ENCODE peak calls at places on chromosomes 7 and 10, in seven cellular contexts. K, R, F, J, T, B and S are unnamed samples.

GRCh38 chr7:114151777-114152176 is 233.0 kb upstream of the PPP1R3A start:
- DNase-seq in K (no peak), R (no peak), F (no peak), J (no peak), T (no peak), B (no peak), S (no peak)

GRCh38 chr7:134789967-134790685 is 10.7 kb downstream of the CALD1 start:
- DNase-seq in K (no peak), R (no peak), F (no peak), J (peak), T (no peak), B (peak), S (no peak)

GRCh38 chr7:142384508-142384922 is 126.7 kb upstream of the PRSS58 start:
- DNase-seq in K (no peak), R (no peak), F (no peak), J (no peak), T (peak), B (peak), S (peak)

GRCh38 chr10:10598297-10598696 is 419.4 kb upstream of the CELF2 start:
- DNase-seq in K (no peak), R (no peak), F (peak), J (no peak), T (peak), B (no peak), S (no peak)

GRCh38 chr7:18890134-18890533 is 227.3 kb downstream of the TWIST1 start:
- DNase-seq in K (no peak), R (no peak), F (no peak), J (peak), T (no peak), B (peak), S (peak)

GRCh38 chr10:63633677-63634487 is 112.7 kb downstream of the REEP3 start:
- DNase-seq in K (no peak), R (peak), F (peak), J (peak), T (no peak), B (peak), S (peak)

GRCh38 chr7:118151671-118152070 is 32.3 kb upstream of the LSM8 start:
- DNase-seq in K (no peak), R (no peak), F (no peak), J (no peak), T (no peak), B (peak), S (no peak)

GRCh38 chr7:137873524-137873923 is 26.8 kb upstream of the DGKI start:
- DNase-seq in K (no peak), R (no peak), F (no peak), J (peak), T (no peak), B (peak), S (peak)

GRCh38 chr10:100481462-100482081 is 18.8 kb downstream of the WNT8B start:
- DNase-seq in K (peak), R (peak), F (peak), J (peak), T (peak), B (peak), S (peak)

GRCh38 chr10:75266945-75267344 is 31.2 kb upstream of the COMTD1 start:
- DNase-seq in K (no peak), R (no peak), F (no peak), J (no peak), T (no peak), B (no peak), S (no peak)

GRCh38 chr7:134826105-134826504 is 46.7 kb downstream of the CALD1 start:
- DNase-seq in K (no peak), R (no peak), F (no peak), J (peak), T (no peak), B (peak), S (peak)

GRCh38 chr7:22849158-22849557 is 26.5 kb upstream of the TOMM7 start:
- DNase-seq in K (no peak), R (no peak), F (no peak), J (no peak), T (peak), B (peak), S (peak)

GRCh38 chr10:91296471-91296870 is 76.0 kb downstream of the PCGF5 start:
- DNase-seq in K (no peak), R (peak), F (peak), J (no peak), T (no peak), B (peak), S (peak)

GRCh38 chr10:70461397-70462348 is 16.9 kb upstream of the PALD1 start:
- DNase-seq in K (peak), R (no peak), F (peak), J (peak), T (peak), B (peak), S (peak)

GRCh38 chr7:5296627-5297226 is 14.0 kb downstream of the SLC29A4 start:
- DNase-seq in K (peak), R (peak), F (peak), J (no peak), T (no peak), B (no peak), S (no peak)

GRCh38 chr7:45202618-45203017 is 45.0 kb downstream of the RAMP3 start:
- DNase-seq in K (no peak), R (no peak), F (no peak), J (no peak), T (no peak), B (no peak), S (no peak)

GRCh38 chr7:134527979-134528371 is 608 bp downstream of the AKR1B10 start:
- DNase-seq in K (no peak), R (no peak), F (no peak), J (peak), T (peak), B (peak), S (peak)

GRCh38 chr7:37182011-37182478 is 266.6 kb downstream of the ELMO1 start:
- DNase-seq in K (peak), R (peak), F (peak), J (peak), T (peak), B (peak), S (peak)

GRCh38 chr7:36198854-36199266 is 45.8 kb downstream of the EEPD1 start:
- DNase-seq in K (no peak), R (no peak), F (no peak), J (no peak), T (no peak), B (no peak), S (no peak)

GRCh38 chr10:5971315-5971832 is 6.0 kb downstream of the IL15RA start:
- DNase-seq in K (no peak), R (no peak), F (no peak), J (no peak), T (peak), B (no peak), S (no peak)

GRCh38 chr7:130228840-130229239 is 21.2 kb downstream of the SSMEM1 start:
- DNase-seq in K (no peak), R (no peak), F (no peak), J (no peak), T (no peak), B (no peak), S (no peak)

GRCh38 chr10:114682532-114682931 is 24.5 kb upstream of the ABLIM1 start:
- DNase-seq in K (no peak), R (no peak), F (no peak), J (no peak), T (no peak), B (no peak), S (no peak)

GRCh38 chr7:155979994-155980393 is 167.7 kb upstream of the SHH start:
- DNase-seq in K (no peak), R (no peak), F (no peak), J (no peak), T (no peak), B (no peak), S (no peak)

GRCh38 chr10:110065269-110065668 is 57.5 kb downstream of the ADD3 start:
- DNase-seq in K (no peak), R (no peak), F (no peak), J (no peak), T (no peak), B (no peak), S (no peak)

GRCh38 chr10:19231034-19231433 is 182.4 kb downstream of the MALRD1 start:
- DNase-seq in K (no peak), R (no peak), F (no peak), J (no peak), T (no peak), B (no peak), S (no peak)

GRCh38 chr7:1936531-1937251 is 266.6 kb downstream of the ELFN1 start:
- DNase-seq in K (no peak), R (no peak), F (no peak), J (no peak), T (no peak), B (no peak), S (no peak)

GRCh38 chr7:1934017-1934416 is 263.9 kb downstream of the ELFN1 start:
- DNase-seq in K (no peak), R (no peak), F (no peak), J (no peak), T (no peak), B (no peak), S (no peak)

GRCh38 chr7:1936006-1936310 is 265.9 kb downstream of the ELFN1 start:
- DNase-seq in K (no peak), R (no peak), F (no peak), J (no peak), T (no peak), B (no peak), S (no peak)

GRCh38 chr7:1934756-1935155 is 264.7 kb downstream of the ELFN1 start:
- DNase-seq in K (no peak), R (no peak), F (no peak), J (no peak), T (no peak), B (no peak), S (no peak)

DNA sequence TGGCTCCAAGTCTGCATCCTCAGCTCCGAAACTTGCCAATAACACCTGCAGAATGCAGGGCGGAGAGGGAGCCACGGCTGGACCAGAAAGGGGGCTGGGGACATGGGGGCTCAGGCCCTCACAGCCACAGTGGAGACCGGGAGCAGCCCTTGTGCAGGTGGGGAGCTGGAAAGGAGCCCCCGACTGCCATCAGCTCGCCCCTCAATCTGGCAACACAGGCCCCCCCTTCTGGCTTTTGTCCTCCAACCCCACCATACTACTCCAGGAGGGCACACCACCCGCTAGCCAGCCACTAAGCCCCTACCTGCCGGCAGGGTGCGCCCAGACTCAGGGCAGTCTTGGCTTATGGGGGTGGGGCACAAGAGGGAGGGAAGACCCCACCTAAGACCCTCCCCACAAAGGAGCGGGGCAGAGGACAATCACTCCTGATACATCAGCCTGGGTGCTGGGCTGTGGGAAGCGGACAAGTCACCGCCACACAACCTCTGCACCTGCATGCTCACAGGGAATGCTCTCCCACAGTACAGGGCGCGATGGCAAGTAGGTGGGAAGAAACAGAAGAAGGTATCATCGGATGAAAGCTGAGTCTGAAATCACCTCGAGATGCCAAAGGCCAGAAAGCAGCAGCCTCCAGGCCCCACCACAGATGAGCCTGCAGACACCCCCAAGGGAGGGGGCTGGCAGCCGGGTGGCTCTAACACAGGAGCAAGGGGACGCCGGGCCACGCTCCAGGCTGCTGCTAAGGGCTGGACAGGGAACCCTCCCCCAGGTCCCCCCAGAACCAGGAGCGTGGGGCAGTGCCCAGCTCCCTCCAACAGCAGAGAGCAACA is 265.3 kb downstream of the ELFN1 start:
- DNase-seq in K (no peak), R (no peak), F (no peak), J (no peak), T (no peak), B (no peak), S (no peak)
- TF ChIP-seq CTCF in K (no peak), R (no peak), F (no peak), J (no peak), T (no peak), B (no peak), S (no peak)

GRCh38 chr10:102121739-102122372 is 1.7 kb upstream of the LDB1 start:
- DNase-seq in K (no peak), R (no peak), F (no peak), J (no peak), T (no peak), B (peak), S (no peak)
- TF ChIP-seq CTCF in K (no peak), R (no peak), F (no peak), J (peak), T (no peak), B (peak), S (peak)

DNA sequence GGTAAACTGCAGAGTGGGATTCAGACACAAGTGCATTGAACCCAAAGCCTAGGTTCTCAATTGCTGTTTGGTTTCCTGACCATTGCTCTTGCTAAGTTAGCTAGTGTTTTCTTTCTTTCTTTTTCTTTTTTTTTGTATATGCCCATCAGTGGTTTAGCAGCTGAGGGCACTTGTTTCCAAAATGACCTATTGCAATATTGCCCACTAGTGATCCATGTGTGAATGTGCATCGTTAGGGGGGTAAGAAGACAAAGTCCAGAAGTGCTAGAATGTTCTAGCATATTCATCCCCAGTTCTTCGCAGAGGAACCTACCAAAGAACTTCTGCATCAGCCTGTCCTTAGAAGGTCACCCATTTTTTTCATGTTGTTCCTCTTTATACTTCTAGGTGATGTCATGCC is 252.8 kb upstream of the GPR26 start:
- DNase-seq in K (no peak), R (no peak), F (peak), J (no peak), T (no peak), B (no peak), S (no peak)
- TF ChIP-seq CTCF in K (no peak), R (peak), F (peak), J (no peak), T (no peak), B (no peak), S (no peak)

DNA sequence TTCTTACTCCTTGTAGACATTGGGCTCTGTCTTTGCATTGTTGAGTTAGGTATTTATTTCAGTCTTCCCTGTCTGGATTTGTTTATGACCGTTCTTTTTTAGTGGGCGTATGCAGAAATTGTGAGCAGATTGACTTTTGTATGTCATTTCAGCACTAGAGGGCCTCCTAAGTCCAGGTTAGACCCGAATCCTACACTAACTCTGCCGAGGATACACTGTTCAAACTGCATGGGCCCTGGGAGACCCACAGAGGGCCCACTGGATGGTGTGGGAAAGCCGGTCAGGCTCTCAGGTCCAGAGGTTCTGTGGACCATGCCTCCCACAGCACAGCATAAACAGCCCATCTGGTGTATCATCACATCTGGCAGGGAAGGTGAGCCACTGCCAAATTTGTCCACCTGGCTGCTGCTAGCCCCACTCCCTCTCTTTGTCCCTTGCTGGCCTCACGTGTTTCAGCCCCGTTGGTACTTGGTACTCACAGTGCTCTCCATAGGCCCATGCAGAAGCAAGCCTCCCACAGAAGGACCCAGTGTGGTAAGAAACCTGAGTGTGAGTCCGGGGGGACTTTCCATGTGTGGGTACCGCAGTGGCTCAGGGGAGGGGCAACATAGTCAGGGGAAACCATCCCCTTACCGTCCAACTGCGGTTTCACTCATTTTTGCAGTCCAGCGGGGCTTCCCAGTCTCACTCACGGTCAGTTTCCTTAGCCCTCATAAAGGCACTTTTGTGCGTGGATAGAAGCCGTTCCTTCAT is 112.8 kb downstream of the APBB1IP start:
- DNase-seq in K (no peak), R (no peak), F (no peak), J (no peak), T (no peak), B (peak), S (no peak)
- TF ChIP-seq CTCF in K (peak), R (peak), F (peak), J (peak), T (no peak), B (no peak), S (no peak)